ENCODE peak calls at places on chromosomes 4 and X, in seven cellular contexts. U is bronchial epithelial cell, G is fibroblast of mammary gland, F is Peyer's patch, P is IMR-90, B is dorsolateral prefrontal cortex, W is GM12878. R is an unnamed sample.

GRCh38 chrX:101659601-101660063 is at the start of gene ARMCX2:
- DNase-seq in G (peak; percentile 66), U (peak; percentile 37), W (no peak), P (peak; percentile 69), F (peak; percentile 55), B (peak; percentile 80), R (no peak)

GRCh38 chrX:131287556-131288179 is 1.4 kb downstream of the IGSF1 start:
- DNase-seq in F (no peak), P (no peak), G (no peak), U (no peak), B (no peak), W (no peak), R (no peak)

GRCh38 chr4:116055857-116056827 is 942.7 kb upstream of the NDST4 start:
- DNase-seq in G (peak; percentile 5), W (no peak), U (peak; percentile 33), F (no peak), B (no peak), P (no peak), R (no peak)

GRCh38 chrX:129693343-129693742 is 38.6 kb upstream of the APLN start:
- DNase-seq in F (no peak), W (no peak), B (no peak), G (no peak), U (no peak), P (no peak), R (no peak)

GRCh38 chrX:64580605-64581004 is 185.4 kb upstream of the MTMR8 start:
- DNase-seq in B (no peak), W (no peak), P (no peak), G (no peak), F (no peak), U (no peak), R (no peak)

GRCh38 chr4:24137963-24138601 is 248.2 kb upstream of the PPARGC1A start:
- DNase-seq in P (no peak), W (no peak), B (no peak), U (no peak), G (no peak), F (peak; percentile 74), R (peak; percentile 4)

GRCh38 chrX:39397561-39398200 is 596.4 kb downstream of the MID1IP1 start:
- DNase-seq in U (no peak), W (no peak), F (no peak), G (no peak), B (no peak), P (no peak), R (no peak)

GRCh38 chr4:75432683-75433082 is 81.5 kb downstream of the RCHY1 start:
- DNase-seq in U (peak; percentile 13), W (no peak), P (peak; percentile 7), F (no peak), G (peak; percentile 28), B (no peak), R (peak; percentile 44)

GRCh38 chr4:8855781-8856245 is 15.8 kb downstream of the HMX1 start:
- DNase-seq in W (no peak), G (no peak), F (no peak), U (no peak), B (no peak), P (no peak), R (no peak)

GRCh38 chr4:118927976-118928375 is 39.3 kb downstream of the SYNPO2 start:
- DNase-seq in P (no peak), G (no peak), F (no peak), W (no peak), U (no peak), B (no peak), R (no peak)

GRCh38 chrX:107711521-107712041 is 64.0 kb downstream of the TSC22D3 start:
- DNase-seq in G (peak; percentile 29), U (no peak), B (no peak), F (peak; percentile 50), P (no peak), W (no peak), R (no peak)

GRCh38 chr4:145438298-145438697 is 43.4 kb upstream of the SMAD1 start:
- DNase-seq in F (no peak), W (no peak), P (no peak), B (no peak), U (no peak), G (no peak), R (no peak)

GRCh38 chr4:104930298-104930697 is 216.4 kb upstream of the TET2 start:
- DNase-seq in F (no peak), P (no peak), B (no peak), U (no peak), W (peak; percentile 51), G (no peak), R (no peak)

GRCh38 chr4:113060853-113061252 is 11.4 kb downstream of the ANK2 start:
- DNase-seq in P (no peak), U (no peak), F (no peak), G (no peak), B (no peak), W (no peak), R (no peak)

GRCh38 chr4:118849867-118850812 is 14.2 kb upstream of the SEC24D start:
- DNase-seq in W (no peak), P (peak; percentile 14), U (peak; percentile 32), G (no peak), B (no peak), F (peak; percentile 59), R (no peak)

GRCh38 chr4:7680731-7681130 is 246.0 kb upstream of the PSAPL1 start:
- DNase-seq in W (no peak), F (no peak), G (no peak), U (no peak), P (no peak), B (no peak), R (no peak)

GRCh38 chrX:20523626-20524312 is 257.1 kb upstream of the RPS6KA3 start:
- DNase-seq in W (no peak), G (no peak), U (no peak), F (no peak), B (no peak), P (no peak), R (no peak)

GRCh38 chr4:91957963-91958362 is 345.8 kb upstream of the GRID2 start:
- DNase-seq in F (no peak), U (no peak), B (no peak), P (no peak), W (no peak), G (no peak), R (no peak)

GRCh38 chr4:72338060-72338459 is 231.0 kb downstream of the ADAMTS3 start:
- DNase-seq in P (no peak), B (no peak), W (no peak), F (no peak), G (no peak), U (no peak), R (no peak)

GRCh38 chr4:110626532-110627153 is 3.8 kb upstream of the PITX2 start:
- DNase-seq in U (no peak), F (no peak), G (no peak), B (no peak), P (no peak), W (no peak), R (no peak)

GRCh38 chrX:8868906-8869305 is 67.7 kb upstream of the FAM9A start:
- DNase-seq in F (no peak), B (no peak), U (peak; percentile 67), G (peak; percentile 50), W (no peak), P (peak; percentile 46), R (no peak)

GRCh38 chr4:83535520-83535944 is 376 bp upstream of the GPAT3 start:
- DNase-seq in G (peak; percentile 87), W (no peak), U (peak; percentile 43), F (peak; percentile 79), B (peak; percentile 46), P (peak; percentile 76), R (peak; percentile 26)

GRCh38 chr4:158819942-158820786 is 51.3 kb downstream of the FNIP2 start:
- DNase-seq in W (no peak), B (no peak), U (no peak), G (no peak), F (no peak), P (peak; percentile 43), R (no peak)

GRCh38 chr4:4401049-4401448 is 14.1 kb downstream of the NSG1 start:
- DNase-seq in G (no peak), P (no peak), W (no peak), F (no peak), U (no peak), B (no peak), R (no peak)
- H3K4me3 ChIP-seq in G (no peak overlapping the region), P (no peak overlapping the region), W (no peak overlapping the region), F (no peak overlapping the region), U (no peak overlapping the region), B (no peak overlapping the region), R (no peak overlapping the region)

DNA sequence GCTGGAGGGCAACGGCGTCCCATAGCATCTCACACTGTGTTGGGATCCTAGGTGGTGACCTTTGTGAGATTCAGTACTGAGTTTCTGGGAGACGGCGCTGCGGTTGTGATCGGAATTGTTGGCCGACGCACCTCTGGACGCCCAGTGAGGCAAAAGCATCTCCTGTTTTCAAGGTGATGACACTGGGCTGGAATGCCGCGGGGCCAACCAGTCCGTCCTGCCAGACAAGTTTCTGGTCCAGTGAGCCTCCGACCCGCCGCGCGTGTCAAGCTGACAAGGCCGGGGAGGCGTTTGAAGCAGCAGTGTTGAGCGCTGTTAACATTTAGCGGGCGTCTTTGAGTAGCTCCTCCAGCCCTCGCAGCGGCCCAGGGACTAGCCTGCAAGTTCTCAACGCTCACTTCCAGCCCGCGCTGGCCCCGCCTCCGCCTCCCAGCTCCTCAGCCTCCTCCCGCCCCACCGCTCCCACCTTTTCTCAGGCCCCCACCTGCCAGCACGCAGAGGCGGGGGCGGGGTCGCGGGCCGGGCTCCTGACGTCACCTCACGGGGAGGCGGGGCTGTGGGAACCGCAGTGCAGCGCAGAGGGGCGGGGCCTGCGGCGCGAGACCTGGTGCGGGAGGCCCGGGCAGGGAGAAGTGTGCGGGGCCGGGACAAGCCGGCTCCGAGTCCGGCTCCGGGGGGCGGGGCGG is 482 bp upstream of the CDS1 start:
- DNase-seq in W (no peak), P (peak; percentile 22), F (peak; percentile 97), B (peak; percentile 91), G (peak; percentile 31), U (peak; percentile 89), R (peak; percentile 97)
- TF ChIP-seq CTCF in W (no peak), P (no peak), F (peak; percentile 11), B (no peak), G (no peak), U (no peak), R (no peak)

GRCh38 chr4:108035691-108036090 is 46.0 kb downstream of the HADH start:
- DNase-seq in B (no peak), U (no peak), F (no peak), P (no peak), W (no peak), G (no peak), R (no peak)
- H3K4me3 ChIP-seq in B (no peak overlapping the region), U (no peak overlapping the region), F (no peak overlapping the region), P (no peak overlapping the region), W (peak overlapping the region; percentile 17), G (no peak overlapping the region), R (no peak overlapping the region)

DNA sequence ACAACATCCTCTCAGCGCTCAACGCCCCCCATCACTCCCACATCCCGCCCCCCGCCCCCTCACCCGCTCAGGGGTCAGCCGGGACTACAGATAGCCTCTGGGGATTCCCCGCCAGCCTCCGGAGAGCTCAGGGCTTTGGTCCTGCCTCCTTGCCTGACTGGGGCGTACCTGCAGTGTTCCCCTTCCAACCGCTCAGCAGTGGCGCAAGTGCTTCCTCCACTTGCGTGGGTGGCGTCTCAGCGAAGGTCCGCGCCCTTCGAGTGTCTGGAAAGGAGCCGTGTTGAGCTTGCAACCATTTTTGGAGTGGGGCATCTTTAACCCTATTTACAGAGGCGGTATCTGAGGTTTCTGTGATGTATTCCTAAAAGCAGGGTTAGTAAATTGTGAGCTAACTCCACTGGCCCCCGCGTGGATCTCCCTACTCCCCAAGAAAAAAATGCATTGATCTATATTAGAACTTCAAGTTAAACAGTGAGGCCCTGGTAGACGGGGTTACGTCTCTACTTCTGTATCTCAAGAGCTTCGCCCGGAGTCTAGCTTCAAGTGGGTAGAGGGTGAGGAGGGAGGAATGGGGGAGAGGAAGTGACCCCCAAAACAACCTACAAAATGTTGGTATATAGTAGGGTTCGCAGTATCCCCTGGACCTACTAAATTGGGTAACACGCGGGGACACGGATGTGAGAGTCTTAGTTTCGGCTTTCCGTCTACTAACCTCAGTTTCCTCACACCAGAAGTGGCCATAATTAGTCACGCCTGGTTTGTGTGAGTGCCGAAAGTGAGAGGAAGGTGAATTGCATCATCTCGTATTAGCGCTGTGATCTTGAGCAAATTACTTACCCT is 16.1 kb downstream of the NKX3-2 start:
- DNase-seq in U (peak; percentile 55), B (no peak), F (no peak), G (no peak), P (no peak), W (peak; percentile 56), R (no peak)
- TF ChIP-seq CTCF in U (no peak), B (no peak), F (no peak), G (no peak), P (no peak), W (no peak), R (no peak)